ENCODE peak calls at places on chromosome 21, in ten cellular contexts. U, P, T, B, L, M, D, S, H and A are unnamed samples.

GRCh38 chr21:43306911-43307676 is 119.8 kb downstream of the SIK1 start:
- DNase-seq in L (no peak), B (peak), D (peak), S (no peak), U (no peak), P (no peak), T (peak), H (peak), M (no peak), A (peak)

GRCh38 chr21:45537111-45537745 is 5.0 kb downstream of the SLC19A1 start:
- DNase-seq in P (no peak), D (no peak), M (no peak), S (no peak), H (no peak), L (peak), T (peak), B (no peak), U (no peak), A (no peak)

GRCh38 chr21:24118738-24119470 is 1488.4 kb downstream of the MRPL39 start:
- DNase-seq in D (peak), P (no peak), M (no peak), B (no peak), U (no peak), H (no peak), L (no peak), T (no peak), S (no peak), A (peak)

GRCh38 chr21:36330904-36331303 is 10.9 kb downstream of the MORC3 start:
- DNase-seq in M (no peak), B (peak), T (no peak), P (peak), L (no peak), S (peak), H (peak), U (peak), D (peak), A (peak)

GRCh38 chr21:15730484-15731242 is 881 bp downstream of the USP25 start:
- DNase-seq in T (no peak), H (no peak), U (peak), S (no peak), L (no peak), M (no peak), P (no peak), D (no peak), B (peak), A (no peak)

GRCh38 chr21:45069085-45069484 is 5.3 kb upstream of the ADARB1 start:
- DNase-seq in T (peak), L (no peak), U (no peak), S (no peak), H (no peak), M (no peak), P (no peak), D (no peak), B (no peak), A (no peak)

GRCh38 chr21:37530901-37531351 is 164.4 kb downstream of the DYRK1A start:
- DNase-seq in D (no peak), T (no peak), H (no peak), L (no peak), M (no peak), B (no peak), P (no peak), S (no peak), U (no peak), A (no peak)

GRCh38 chr21:35573472-35574389 is 486.6 kb downstream of the SETD4 start:
- DNase-seq in P (no peak), T (no peak), S (no peak), B (no peak), D (no peak), U (no peak), H (no peak), L (no peak), M (no peak), A (peak)

GRCh38 chr21:43360441-43361126 is 66.3 kb downstream of the SIK1 start:
- DNase-seq in U (no peak), B (no peak), D (no peak), H (no peak), S (no peak), P (no peak), L (no peak), T (no peak), M (no peak), A (no peak)